ENCODE peak calls at places on chromosomes 4 and X, in ten cellular contexts. U is non-pigmented ciliary epithelial cell; C is GOT3; X is WTC11; H is ACHN; T is activated naive CD4-positive, alpha-beta T cell treated with anti-CD3 and anti-CD28 coated beads for 36 hours; B is NCI-H2029; Y is M059J; R is heart right ventricle; W is HT-29. J is an unnamed sample.

GRCh38 chrX:97332963-97333362 is 449.3 kb downstream of the RPA4 start:
- DNase-seq in R (no peak), C (no peak), B (no peak), W (no peak), H (peak), Y (no peak), T (no peak), X (no peak), U (no peak), J (no peak)

GRCh38 chr4:44493924-44494323 is 45.3 kb upstream of the KCTD8 start:
- DNase-seq in T (no peak), X (no peak), R (no peak), W (peak), H (peak), B (no peak), U (no peak), Y (peak), C (no peak), J (peak)

GRCh38 chrX:109880629-109881028 is 122.3 kb upstream of the TMEM164 start:
- DNase-seq in B (no peak), C (no peak), U (no peak), R (no peak), X (no peak), H (no peak), Y (no peak), T (no peak), W (no peak), J (peak)

GRCh38 chrX:40663880-40664630 is 16.7 kb upstream of the CXorf38 start:
- DNase-seq in U (no peak), C (no peak), H (no peak), X (peak), R (no peak), W (peak), T (no peak), B (no peak), Y (no peak), J (no peak)

GRCh38 chr4:77308843-77309242 is 151.8 kb downstream of the CCNG2 start:
- DNase-seq in B (peak), C (no peak), W (peak), T (no peak), U (no peak), H (peak), X (no peak), Y (peak), R (no peak), J (peak)

GRCh38 chr4:124152130-124152529 is 560.4 kb downstream of the ANKRD50 start:
- DNase-seq in R (no peak), T (no peak), B (no peak), C (no peak), H (no peak), W (no peak), U (no peak), Y (peak), X (no peak), J (no peak)

GRCh38 chr4:1721666-1722550 is 587 bp downstream of the TACC3 start:
- DNase-seq in X (no peak), T (peak), Y (no peak), C (no peak), B (no peak), H (no peak), U (no peak), R (no peak), W (no peak), J (no peak)

GRCh38 chr4:41142946-41143720 is 71.2 kb downstream of the APBB2 start:
- DNase-seq in B (no peak), U (peak), R (peak), T (no peak), W (peak), H (peak), Y (peak), C (no peak), X (no peak), J (no peak)

GRCh38 chrX:152733261-152733975 is at the start of the genes CSAG1 and MAGEA12:
- DNase-seq in C (no peak), R (no peak), X (no peak), Y (peak), B (peak), H (no peak), U (no peak), W (no peak), T (no peak), J (no peak)

GRCh38 chr4:170243662-170244288 is 154.0 kb upstream of the AADAT start:
- DNase-seq in Y (no peak), B (no peak), T (no peak), C (no peak), X (no peak), H (no peak), W (no peak), R (no peak), U (peak), J (no peak)

GRCh38 chr4:76748649-76749048 is 149.3 kb downstream of the SOWAHB start:
- DNase-seq in T (peak), X (no peak), W (peak), U (no peak), B (peak), Y (peak), H (peak), R (no peak), C (no peak), J (peak)

GRCh38 chr4:39020130-39020529 is 12.1 kb downstream of the TMEM156 start:
- DNase-seq in T (no peak), H (no peak), U (no peak), X (no peak), W (no peak), Y (no peak), R (no peak), B (no peak), C (no peak), J (no peak)

GRCh38 chrX:26586570-26586969 is 370.6 kb downstream of the MAGEB5 start:
- DNase-seq in B (no peak), X (no peak), T (no peak), H (no peak), Y (no peak), C (no peak), R (no peak), W (no peak), U (no peak), J (no peak)

GRCh38 chrX:7286461-7286860 is 138.5 kb upstream of the PUDP start:
- DNase-seq in R (no peak), B (no peak), W (no peak), Y (peak), U (no peak), C (no peak), H (no peak), X (no peak), T (no peak), J (no peak)

GRCh38 chrX:110188701-110189558 is 129.0 kb downstream of the AMMECR1 start:
- DNase-seq in B (no peak), W (no peak), X (no peak), U (no peak), T (no peak), C (no peak), H (no peak), R (no peak), Y (peak), J (no peak)

GRCh38 chr4:71303850-71304249 is 35.0 kb upstream of the SLC4A4 start:
- DNase-seq in C (no peak), R (no peak), B (no peak), T (no peak), U (no peak), Y (no peak), W (no peak), X (no peak), H (no peak), J (no peak)

GRCh38 chrX:7347465-7347864 is 199.5 kb upstream of the PUDP start:
- DNase-seq in U (no peak), Y (no peak), W (no peak), C (no peak), B (no peak), X (no peak), R (no peak), H (no peak), T (no peak), J (no peak)

GRCh38 chrX:54482839-54483593 is 13.0 kb downstream of the FGD1 start:
- DNase-seq in X (peak), Y (no peak), C (no peak), W (no peak), U (no peak), R (no peak), B (no peak), H (no peak), T (no peak), J (no peak)

GRCh38 chr4:126697748-126698147 is 935.0 kb upstream of the INTU start:
- DNase-seq in U (no peak), H (no peak), B (no peak), W (no peak), R (no peak), Y (peak), C (no peak), X (no peak), T (no peak), J (no peak)